ENCODE peak calls at places on chromosomes 4 and X, in seven cellular contexts. O, A, M, H, C, J and U are unnamed samples.

GRCh38 chrX:133594156-133594555 is 178.9 kb upstream of the GPC4 start:
- DNase-seq in M (no peak), H (no peak), J (no peak), A (peak; percentile 34), C (no peak), O (no peak), U (no peak)

GRCh38 chr4:76651616-76652015 is 216.6 kb downstream of the SHROOM3 start:
- DNase-seq in M (no peak), J (no peak), H (no peak), A (no peak), C (no peak), O (no peak), U (no peak)

GRCh38 chr4:106502106-106502699 is 133.6 kb upstream of the GIMD1 start:
- DNase-seq in C (no peak), A (peak; percentile 14), J (peak; percentile 53), M (peak; percentile 21), H (peak; percentile 41), O (peak; percentile 47), U (peak; percentile 36)

GRCh38 chr4:74873545-74874295 is 59.2 kb upstream of the PARM1 start:
- DNase-seq in M (no peak), H (no peak), O (peak; percentile 30), J (no peak), C (no peak), A (no peak), U (peak; percentile 75)

GRCh38 chrX:38313190-38313589 is 14.1 kb downstream of the RPGR start:
- DNase-seq in H (no peak), O (no peak), J (no peak), M (no peak), A (no peak), C (no peak), U (no peak)

GRCh38 chr4:24799544-24800272 is 4.3 kb downstream of the SOD3 start:
- DNase-seq in M (no peak), O (no peak), C (no peak), J (peak; percentile 82), A (no peak), H (no peak), U (no peak)

GRCh38 chrX:25726539-25726938 is 411.6 kb upstream of the MAGEB18 start:
- DNase-seq in M (no peak), C (no peak), O (no peak), J (no peak), A (no peak), H (no peak), U (no peak)

GRCh38 chr4:100017627-100018310 is 67.7 kb upstream of the H2AZ1 start:
- DNase-seq in J (no peak), H (no peak), O (no peak), A (peak; percentile 5), C (no peak), M (no peak), U (no peak)

GRCh38 chr4:48254381-48255072 is 15.1 kb downstream of the TEC start:
- DNase-seq in M (no peak), J (no peak), H (peak; percentile 96), A (no peak), O (no peak), C (peak; percentile 19), U (peak; percentile 85)